ENCODE peak calls at places on chromosomes 2 and 18, in four cellular contexts. G is adrenal gland, D is activated B cell treated with CpG ODN at 0.5 μM for 24 hours, T is progenitor cell of endocrine pancreas. L is an unnamed sample.

GRCh38 chr18:58205087-58205779 is 161.2 kb downstream of the NEDD4L start:
- DNase-seq in G (peak), D (no peak), T (no peak), L (no peak)

GRCh38 chr2:73386342-73386868 is 769 bp downstream of the ALMS1 start:
- DNase-seq in G (no peak), D (no peak), T (no peak), L (no peak)

GRCh38 chr2:218002792-218003191 is at the start of gene TNS1:
- DNase-seq in G (peak), D (no peak), T (no peak), L (no peak)

GRCh38 chr2:172374318-172375240 is 52.8 kb upstream of the ITGA6 start:
- DNase-seq in G (no peak), D (no peak), T (no peak), L (no peak)

GRCh38 chr2:60306231-60306861 is 247.1 kb downstream of the BCL11A start:
- DNase-seq in G (no peak), D (no peak), T (no peak), L (no peak)

GRCh38 chr2:237491515-237492118 is 4.6 kb downstream of the MLPH start:
- DNase-seq in G (no peak), D (no peak), T (no peak), L (no peak)

GRCh38 chr2:50732796-50733195 is 299.1 kb downstream of the NRXN1 start:
- DNase-seq in G (no peak), D (no peak), T (no peak), L (no peak)

GRCh38 chr18:9695605-9696004 is 12.5 kb upstream of the RAB31 start:
- DNase-seq in G (no peak), D (no peak), T (no peak), L (no peak)

GRCh38 chr2:109433486-109433885 is 180.3 kb downstream of the SEPTIN10 start:
- DNase-seq in G (peak), D (no peak), T (no peak), L (no peak)

GRCh38 chr2:47218899-47219525 is 63.9 kb upstream of the STPG4 start:
- DNase-seq in G (no peak), D (no peak), T (no peak), L (no peak)

GRCh38 chr18:3305354-3305762 is 43.4 kb downstream of the MYL12B start:
- DNase-seq in G (no peak), D (no peak), T (no peak), L (no peak)

GRCh38 chr2:11930211-11930761 is 183.9 kb downstream of the LPIN1 start:
- DNase-seq in G (peak), D (no peak), T (no peak), L (no peak)

GRCh38 chr2:108805782-108806181 is 19.2 kb downstream of the CCDC138 start:
- DNase-seq in G (no peak), D (no peak), T (no peak), L (no peak)

GRCh38 chr2:238701066-238701906 is 146.6 kb upstream of the TWIST2 start:
- DNase-seq in G (no peak), D (no peak), T (no peak), L (no peak)

GRCh38 chr2:127453392-127454171 is 35.4 kb downstream of the PROC start:
- DNase-seq in G (no peak), D (no peak), T (no peak), L (no peak)

GRCh38 chr2:241373449-241373848 is 17.4 kb downstream of the FARP2 start:
- DNase-seq in G (no peak), D (no peak), T (no peak), L (peak)

GRCh38 chr2:36403675-36404230 is 48.2 kb downstream of the CRIM1 start:
- DNase-seq in G (no peak), D (no peak), T (no peak), L (no peak)

GRCh38 chr2:150909613-150910012 is 352.1 kb downstream of the RBM43 start:
- DNase-seq in G (no peak), D (no peak), T (no peak), L (no peak)

GRCh38 chr2:6975988-6976387 is 58.8 kb downstream of the RNF144A start:
- DNase-seq in G (peak), D (no peak), T (no peak), L (no peak)

GRCh38 chr2:30373881-30374302 is 73.2 kb upstream of the LCLAT1 start:
- DNase-seq in G (no peak), D (no peak), T (no peak), L (no peak)

GRCh38 chr18:68234676-68235075 is 480.2 kb downstream of the TMX3 start:
- DNase-seq in G (no peak), D (no peak), T (no peak), L (no peak)
- TF ChIP-seq CTCF in G (no peak), D (no peak), T (no peak), L (no peak)

GRCh38 chr2:223920109-223920508 is 25.0 kb downstream of the WDFY1 start:
- DNase-seq in G (no peak), D (no peak), T (no peak), L (no peak)
- TF ChIP-seq CTCF in G (no peak), D (no peak), T (no peak), L (no peak)

GRCh38 chr18:45340884-45341283 is 274.4 kb upstream of the SLC14A2 start:
- DNase-seq in G (no peak), D (no peak), T (no peak), L (no peak)

GRCh38 chr18:45339819-45340550 is 275.3 kb upstream of the SLC14A2 start:
- DNase-seq in G (no peak), D (no peak), T (no peak), L (no peak)

GRCh38 chr18:45342166-45342565 is 273.1 kb upstream of the SLC14A2 start:
- DNase-seq in G (no peak), D (no peak), T (no peak), L (no peak)

GRCh38 chr18:45342653-45343052 is 272.6 kb upstream of the SLC14A2 start:
- DNase-seq in G (no peak), D (no peak), T (no peak), L (no peak)

DNA sequence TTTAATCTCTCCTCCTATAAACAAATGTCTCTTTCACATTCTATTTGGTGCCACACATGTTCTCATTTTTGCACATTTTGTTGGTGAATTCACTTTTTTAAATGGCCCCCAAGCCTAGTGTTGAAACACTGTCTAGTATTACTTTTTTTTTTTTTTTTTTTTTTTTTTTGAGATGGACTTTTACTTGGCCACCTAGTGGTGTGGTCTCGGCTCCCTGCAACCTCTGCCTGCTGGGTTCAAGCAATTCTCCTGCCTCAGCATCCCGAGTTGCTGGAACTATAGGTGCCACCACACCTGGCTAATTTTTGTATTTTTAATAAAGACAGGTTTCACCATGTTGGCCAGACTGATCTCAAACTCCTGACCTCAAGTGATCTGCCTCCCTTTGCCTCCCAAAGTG is 273.8 kb upstream of the SLC14A2 start:
- DNase-seq in G (no peak), D (no peak), T (no peak), L (no peak)
- TF ChIP-seq CTCF in G (no peak), D (no peak), T (peak), L (no peak)

GRCh38 chr18:11980148-11980554 is 1.2 kb upstream of the IMPA2 start:
- DNase-seq in G (peak), D (no peak), T (no peak), L (no peak)

GRCh38 chr18:11982981-11983380 is 1.7 kb downstream of the IMPA2 start:
- DNase-seq in G (no peak), D (no peak), T (no peak), L (no peak)

GRCh38 chr18:11981383-11981632 is at the start of gene IMPA2:
- DNase-seq in G (no peak), D (no peak), T (no peak), L (no peak)

GRCh38 chr18:11981633-11982366 is 493 bp downstream of the IMPA2 start:
- DNase-seq in G (peak), D (peak), T (peak), L (no peak)

DNA sequence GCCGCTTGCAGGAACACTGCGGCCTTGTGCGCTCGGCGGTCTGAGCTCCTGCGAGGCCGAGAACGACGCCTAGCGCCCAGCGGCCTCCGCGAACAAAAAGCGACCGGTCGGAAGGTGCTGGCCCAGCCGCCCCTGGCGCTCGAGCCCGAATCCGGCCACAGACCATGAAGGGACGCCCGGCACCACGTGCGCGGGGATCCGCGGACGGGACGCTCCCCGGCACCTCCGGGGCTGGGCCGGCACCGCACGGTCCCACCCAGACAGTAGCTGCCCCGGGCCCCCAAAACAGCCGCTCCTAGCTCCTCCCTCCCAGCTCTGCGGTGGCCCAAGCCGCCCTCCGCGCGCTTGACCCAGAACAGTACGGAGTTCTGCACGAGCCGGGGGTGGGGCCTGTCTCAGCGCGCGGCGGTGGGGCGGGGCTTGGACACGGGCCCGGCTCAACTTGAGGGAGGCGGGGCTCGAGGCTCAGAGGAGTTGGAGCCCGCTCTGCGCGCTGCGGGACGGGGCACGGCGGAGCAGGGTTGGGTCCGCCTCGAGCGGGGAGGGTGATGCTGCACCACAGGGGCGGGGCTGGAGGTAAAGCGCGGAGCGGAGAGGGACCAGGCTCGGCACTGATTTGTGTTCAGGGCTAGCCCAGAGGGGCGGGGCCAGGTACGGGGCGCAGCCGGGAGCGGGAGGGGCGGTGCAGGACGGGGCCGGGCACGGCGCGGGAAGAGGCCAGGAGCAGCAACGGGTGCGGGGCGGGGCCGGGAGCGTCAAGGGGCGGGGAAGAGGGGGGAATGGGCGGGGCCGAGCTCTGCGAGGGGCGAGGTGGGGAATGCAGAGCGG is 538 bp upstream of the IMPA2 start:
- DNase-seq in G (peak), D (peak), T (peak), L (peak)
- TF ChIP-seq CTCF in G (no peak), D (no peak), T (no peak), L (no peak)

GRCh38 chr2:112920923-112921532 is 10.1 kb downstream of the IL37 start:
- DNase-seq in G (no peak), D (no peak), T (no peak), L (no peak)
- TF ChIP-seq CTCF in G (no peak), D (no peak), T (no peak), L (no peak)

GRCh38 chr18:79069792-79070151 is 578 bp downstream of the ATP9B start:
- DNase-seq in G (no peak), D (no peak), T (no peak), L (no peak)

GRCh38 chr18:79065802-79066201 is 3.4 kb upstream of the ATP9B start:
- DNase-seq in G (no peak), D (no peak), T (no peak), L (no peak)

GRCh38 chr18:79068299-79068945 is 772 bp upstream of the ATP9B start:
- DNase-seq in G (peak), D (no peak), T (no peak), L (no peak)

GRCh38 chr18:79068946-79069791 is at the start of gene ATP9B:
- DNase-seq in G (peak), D (peak), T (peak), L (peak)

DNA sequence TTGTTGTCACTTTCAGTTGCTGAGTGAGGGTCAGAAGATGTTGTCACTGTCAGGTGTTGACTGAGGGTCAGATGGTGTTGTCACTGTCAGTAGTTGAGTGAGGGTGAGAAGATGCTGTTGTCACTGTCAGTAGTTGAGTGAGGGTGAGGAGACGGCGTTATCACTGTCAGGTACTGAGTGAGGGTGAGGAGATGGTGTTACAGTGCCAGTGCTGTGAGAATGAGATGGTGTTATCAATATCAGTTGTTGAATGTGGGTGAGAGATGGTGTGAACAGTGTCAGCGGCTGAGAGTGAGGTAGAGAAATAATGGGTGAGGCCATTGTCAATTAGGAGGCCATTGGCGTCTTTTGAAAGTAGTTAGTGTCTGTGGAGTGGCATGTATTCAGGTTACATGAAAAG is 1.6 kb upstream of the ATP9B start:
- DNase-seq in G (no peak), D (no peak), T (no peak), L (no peak)
- TF ChIP-seq CTCF in G (no peak), D (no peak), T (no peak), L (no peak)

GRCh38 chr2:44291281-44292248 is 16.3 kb downstream of the SLC3A1 start:
- DNase-seq in G (peak), D (no peak), T (peak), L (no peak)
- TF ChIP-seq CTCF in G (peak), D (no peak), T (peak), L (peak)

GRCh38 chr18:32899819-32900218 is 127.0 kb upstream of the KLHL14 start:
- DNase-seq in G (no peak), D (no peak), T (no peak), L (no peak)
- TF ChIP-seq CTCF in G (no peak), D (no peak), T (no peak), L (no peak)

DNA sequence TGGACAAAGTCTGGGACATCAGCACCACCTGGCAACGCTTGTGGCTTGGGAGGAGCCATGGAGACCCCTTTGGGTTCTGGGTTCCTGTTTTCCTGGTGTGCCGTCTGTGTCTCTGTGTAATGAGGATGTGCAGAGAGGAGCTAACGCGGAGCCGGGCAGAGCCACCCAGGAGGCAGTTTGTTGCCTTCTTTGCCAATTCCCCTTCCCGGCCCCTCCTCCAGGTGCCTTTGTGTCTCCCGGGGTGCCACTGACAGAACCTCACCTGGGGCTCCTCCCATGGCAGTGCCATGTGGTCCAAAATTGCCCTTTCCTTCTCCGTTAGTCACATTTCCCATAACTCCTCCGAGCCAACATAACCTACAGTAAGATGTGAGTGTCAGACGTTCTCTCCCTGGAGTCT is 13.0 kb downstream of the POMC start:
- DNase-seq in G (no peak), D (no peak), T (no peak), L (no peak)
- TF ChIP-seq CTCF in G (no peak), D (no peak), T (no peak), L (no peak)

GRCh38 chr2:203858176-203858575 is 9.4 kb upstream of the CTLA4 start:
- DNase-seq in G (no peak), D (no peak), T (no peak), L (no peak)
- TF ChIP-seq CTCF in G (no peak), D (no peak), T (no peak), L (no peak)

L was measured in D721Med.